ENCODE peak calls at places on chromosomes 5 and 9, in four cellular contexts. P is Daoy, Z is NCI-H774, C is M059J. T is an unnamed sample.
A peak's percentile ranks its signal among the peaks of the same experiment; 100 is the strongest.

GRCh38 chr5:14906628-14907027 is 35.0 kb upstream of the ANKH start:
- DNase-seq in P (no peak), Z (no peak), C (no peak), T (no peak)

GRCh38 chr5:131640043-131640856 is 5.2 kb upstream of the RAPGEF6 start:
- DNase-seq in P (no peak), Z (no peak), C (peak; percentile 36), T (no peak)

GRCh38 chr5:67257500-67257899 is 60.9 kb upstream of the CD180 start:
- DNase-seq in P (no peak), Z (no peak), C (peak; percentile 10), T (no peak)

GRCh38 chr9:127943746-127944145 is 6.1 kb upstream of the DPM2 start:
- DNase-seq in P (peak; percentile 90), Z (peak; percentile 85), C (peak; percentile 54), T (no peak)

GRCh38 chr5:75951158-75951557 is 132.0 kb upstream of the SV2C start:
- DNase-seq in P (no peak), Z (no peak), C (no peak), T (no peak)

GRCh38 chr9:95103385-95104087 is 214.0 kb downstream of the FANCC start:
- DNase-seq in P (no peak), Z (no peak), C (no peak), T (no peak)

GRCh38 chr5:125372694-125373621 is 626.5 kb upstream of the ZNF608 start:
- DNase-seq in P (peak; percentile 62), Z (peak; percentile 78), C (peak; percentile 73), T (peak; percentile 8)

GRCh38 chr5:40071870-40072269 is 607.8 kb upstream of the PTGER4 start:
- DNase-seq in P (no peak), Z (no peak), C (peak; percentile 57), T (no peak)

GRCh38 chr5:179265529-179266290 is 79.6 kb downstream of the ADAMTS2 start:
- DNase-seq in P (peak; percentile 71), Z (no peak), C (peak; percentile 93), T (peak; percentile 41)

GRCh38 chr5:32332971-32333370 is 20.2 kb upstream of the MTMR12 start:
- DNase-seq in P (no peak), Z (no peak), C (peak; percentile 22), T (no peak)

GRCh38 chr9:95516221-95516735 is 493 bp downstream of the PTCH1 start:
- DNase-seq in P (peak; percentile 43), Z (no peak), C (no peak), T (no peak)

GRCh38 chr9:36903541-36904435 is 130.3 kb downstream of the PAX5 start:
- DNase-seq in P (peak; percentile 96), Z (no peak), C (peak; percentile 93), T (no peak)

GRCh38 chr5:16600397-16600796 is 16.4 kb downstream of the RETREG1 start:
- DNase-seq in P (peak; percentile 42), Z (no peak), C (peak; percentile 21), T (no peak)

GRCh38 chr5:153513171-153513570 is 22.7 kb downstream of the GRIA1 start:
- DNase-seq in P (no peak), Z (no peak), C (no peak), T (peak; percentile 47)

GRCh38 chr9:116452634-116453033 is 234.5 kb upstream of the TRIM32 start:
- DNase-seq in P (no peak), Z (no peak), C (no peak), T (no peak)

GRCh38 chr5:34015120-34015807 is 7.4 kb upstream of the AMACR start:
- DNase-seq in P (no peak), Z (no peak), C (no peak), T (no peak)

GRCh38 chr5:153960269-153961215 is 78.2 kb downstream of the FAM114A2 start:
- DNase-seq in P (no peak), Z (no peak), C (peak; percentile 55), T (no peak)

GRCh38 chr5:152427691-152428090 is 22.6 kb upstream of the NMUR2 start:
- DNase-seq in P (no peak), Z (no peak), C (no peak), T (peak; percentile 25)

GRCh38 chr9:38713426-38713825 is 6.5 kb downstream of the FAM240B start:
- DNase-seq in P (peak; percentile 69), Z (no peak), C (peak; percentile 68), T (no peak)

GRCh38 chr9:136268776-136269175 is 23.2 kb upstream of the QSOX2 start:
- DNase-seq in P (no peak), Z (no peak), C (no peak), T (no peak)

GRCh38 chr5:7325975-7326911 is 69.7 kb upstream of the ADCY2 start:
- DNase-seq in P (no peak), Z (no peak), C (no peak), T (no peak)

GRCh38 chr9:127566351-127567001 is 45.6 kb upstream of the STXBP1 start:
- DNase-seq in P (peak; percentile 20), Z (no peak), C (no peak), T (no peak)

T was measured in NCI-H446 treated with DMSO at 0.1 percent for 48 hours.